ENCODE peak calls at places on chromosomes 12 and 14, in seven cellular contexts. K is lung; G is H7; U is pancreas; F is IMR-90; B is brain microvascular endothelial cell; Z is stimulated activated CD4-positive, alpha-beta T cell treated with anti-CD3 and anti-CD28 coated beads, Interleukin-4, amount 100 ng/mL, for 24 hours. Y is an unnamed sample.

GRCh38 chr12:103772367-103773108 is 68.5 kb downstream of the NT5DC3 start:
- DNase-seq in F (no peak), B (no peak), G (no peak), K (no peak), U (no peak), Z (no peak), Y (no peak)

GRCh38 chr14:100609941-100610391 is 22.7 kb upstream of the BEGAIN start:
- DNase-seq in Z (no peak), U (no peak), B (no peak), K (no peak), F (no peak), G (peak), Y (no peak)

GRCh38 chr14:102155150-102155549 is 15.5 kb downstream of the WDR20 start:
- DNase-seq in F (peak), Z (no peak), U (no peak), K (no peak), G (peak), B (peak), Y (no peak)

GRCh38 chr14:22047105-22047504 is 373.5 kb upstream of the OR4E1 start:
- DNase-seq in G (peak), F (no peak), B (no peak), U (no peak), Z (peak), K (no peak), Y (peak)

GRCh38 chr12:4121506-4122020 is 152.0 kb upstream of the CCND2 start:
- DNase-seq in U (no peak), F (no peak), Z (no peak), B (no peak), G (no peak), K (no peak), Y (peak)

GRCh38 chr14:105420976-105421674 is 1.5 kb downstream of the MTA1 start:
- DNase-seq in Z (no peak), F (no peak), U (no peak), K (no peak), B (no peak), G (peak), Y (no peak)

GRCh38 chr12:87981495-87981894 is 47.7 kb downstream of the C12orf50 start:
- DNase-seq in F (peak), K (no peak), U (no peak), B (peak), G (no peak), Z (no peak), Y (no peak)

GRCh38 chr12:19764408-19764807 is 325.1 kb downstream of the AEBP2 start:
- DNase-seq in K (no peak), U (no peak), B (no peak), F (peak), G (no peak), Z (no peak), Y (no peak)

GRCh38 chr14:63875311-63875710 is 22.5 kb downstream of the SYNE2 start:
- DNase-seq in U (no peak), Z (no peak), B (peak), K (no peak), G (no peak), F (peak), Y (no peak)

GRCh38 chr14:61418749-61419148 is 97.4 kb downstream of the PRKCH start:
- DNase-seq in F (no peak), K (no peak), B (no peak), Z (no peak), G (no peak), U (no peak), Y (no peak)

GRCh38 chr12:80877706-80878384 is 59.9 kb downstream of the LIN7A start:
- DNase-seq in G (no peak), F (peak), U (no peak), K (no peak), Z (no peak), B (no peak), Y (no peak)

GRCh38 chr14:31965735-31966598 is 111.1 kb upstream of the ARHGAP5 start:
- DNase-seq in B (peak), F (peak), K (no peak), Z (no peak), G (no peak), U (no peak), Y (no peak)

GRCh38 chr14:91369628-91370445 is 47.8 kb downstream of the CCDC88C start:
- DNase-seq in B (no peak), F (no peak), Z (peak), U (peak), G (no peak), K (peak), Y (no peak)

GRCh38 chr14:92510972-92511371 is 2.6 kb upstream of the RIN3 start:
- DNase-seq in G (peak), U (no peak), B (no peak), F (no peak), Z (no peak), K (no peak), Y (no peak)

GRCh38 chr12:47558625-47559345 is 147.0 kb downstream of the RPAP3 start:
- DNase-seq in B (no peak), G (no peak), F (no peak), K (no peak), Z (no peak), U (no peak), Y (no peak)

GRCh38 chr14:56304456-56304855 is 186.2 kb downstream of the PELI2 start:
- DNase-seq in F (no peak), B (no peak), K (no peak), U (no peak), Z (no peak), G (no peak), Y (no peak)

Y was measured in activated CD8-positive, alpha-beta T cell treated with anti-CD3 and anti-CD28 coated beads, Interleukin-2, amount 10 ng/mL, durations not matched to agents 7 days and 5 days.